ENCODE peak calls at places on chromosomes 7 and 10, in seven cellular contexts. S is GM23248; N is WERI-Rb-1; Z is cardiac muscle cell; I is mucosa of gallbladder; P is activated CD4-positive, alpha-beta T cell treated with anti-CD3 and anti-CD28 coated beads, Interleukin-2, amount 50 U/mL, for 1 hour; A is left ventricle myocardium superior. W is an unnamed sample.

GRCh38 chr10:80540136-80540535 is 2.4 kb downstream of the SH2D4B start:
- DNase-seq in N (no peak), Z (no peak), P (no peak), A (no peak), S (no peak), I (no peak), W (no peak)

GRCh38 chr7:15780271-15780670 is 93.8 kb upstream of the MEOX2 start:
- DNase-seq in S (peak; percentile 53), Z (peak; percentile 75), A (no peak), I (no peak), N (no peak), P (no peak), W (no peak)

GRCh38 chr7:36391436-36392198 is 2.0 kb downstream of the ANLN start:
- DNase-seq in P (no peak), S (no peak), A (no peak), I (no peak), N (no peak), Z (no peak), W (peak; percentile 36)

GRCh38 chr10:14608381-14609001 is 166.2 kb downstream of the FAM107B start:
- DNase-seq in I (no peak), A (no peak), P (no peak), S (no peak), Z (no peak), N (no peak), W (no peak)

GRCh38 chr7:45036801-45037200 is 36.8 kb downstream of the CCM2 start:
- DNase-seq in A (no peak), P (no peak), S (no peak), N (no peak), I (no peak), Z (no peak), W (no peak)

GRCh38 chr10:28984431-28984830 is 304.4 kb upstream of the LYZL1 start:
- DNase-seq in A (peak; percentile 91), N (no peak), S (peak; percentile 79), P (no peak), I (peak; percentile 91), Z (peak; percentile 95), W (peak; percentile 55)

GRCh38 chr10:52128056-52128683 is 185.9 kb upstream of the DKK1 start:
- DNase-seq in S (no peak), I (no peak), A (no peak), N (peak; percentile 33), Z (no peak), P (no peak), W (no peak)

GRCh38 chr7:145633513-145633912 is 483.1 kb upstream of the CNTNAP2 start:
- DNase-seq in S (no peak), N (no peak), A (no peak), P (no peak), I (no peak), Z (peak; percentile 0), W (no peak)

GRCh38 chr7:29968683-29969457 is 20.7 kb downstream of the SCRN1 start:
- DNase-seq in P (no peak), A (no peak), N (no peak), I (no peak), Z (peak; percentile 75), S (no peak), W (no peak)

W was measured in A549.